ENCODE peak calls at places on chromosomes 16 and 17, in eight cellular contexts. Q is IMR-90, P is neural progenitor cell, I is H9, W is MM.1S, F is HCT116, G is trophoblast cell, L is GM23248. R is an unnamed sample. For H3K4me1 and H3K27me3, the result is how much of the 10 kb centered on the place peaks cover.

GRCh38 chr17:42387663-42388380 is 420 bp downstream of the STAT3 start:
- DNase-seq in F (no peak), P (peak), W (peak), Q (no peak), I (peak), L (peak), G (peak), R (peak)

GRCh38 chr16:51553910-51554309 is 402.8 kb upstream of the SALL1 start:
- DNase-seq in L (no peak), G (no peak), W (no peak), Q (peak), I (no peak), F (no peak), P (no peak), R (peak)

GRCh38 chr17:74852237-74853047 is 7.2 kb downstream of the GRIN2C start:
- DNase-seq in L (peak), G (no peak), Q (no peak), W (peak), I (peak), F (peak), P (peak), R (peak)

GRCh38 chr17:4565209-4566141 is 5.1 kb upstream of the GGT6 start:
- DNase-seq in F (peak), I (peak), W (peak), G (peak), Q (peak), L (peak), P (peak), R (peak)

GRCh38 chr16:4372578-4373355 is 1.1 kb downstream of the VASN start:
- DNase-seq in W (no peak), F (no peak), L (peak), P (peak), I (no peak), G (no peak), Q (peak), R (peak)

GRCh38 chr16:73794936-73795335 is 501.7 kb upstream of the PSMD7 start:
- DNase-seq in G (no peak), I (no peak), F (no peak), W (no peak), Q (no peak), L (no peak), P (no peak), R (peak)

GRCh38 chr16:79210629-79211028 is 389.9 kb downstream of the MAF start:
- DNase-seq in W (no peak), L (no peak), Q (no peak), G (no peak), F (no peak), P (no peak), I (no peak), R (no peak)

GRCh38 chr17:66964083-66964771 is at the start of gene CACNG4:
- DNase-seq in Q (no peak), L (no peak), P (peak), I (no peak), G (no peak), W (no peak), F (no peak), R (peak)

GRCh38 chr16:2899564-2900072 is 12.1 kb upstream of the FLYWCH1 start:
- DNase-seq in L (no peak), W (no peak), I (no peak), P (no peak), Q (no peak), F (no peak), G (no peak), R (no peak)

GRCh38 chr16:50655558-50656055 is 25.5 kb downstream of the SNX20 start:
- DNase-seq in F (no peak), L (no peak), P (no peak), G (no peak), Q (no peak), I (no peak), W (no peak), R (no peak)

GRCh38 chr17:35692811-35693210 is 38.6 kb upstream of the RASL10B start:
- DNase-seq in L (no peak), G (no peak), F (no peak), I (no peak), Q (no peak), W (no peak), P (no peak), R (no peak)

GRCh38 chr17:81537343-81537855 is 9.2 kb downstream of the FSCN2 start:
- DNase-seq in I (peak), G (no peak), Q (no peak), P (peak), L (no peak), F (peak), W (no peak), R (peak)

GRCh38 chr17:46759141-46759540 is 59.4 kb downstream of the WNT3 start:
- DNase-seq in Q (no peak), I (no peak), F (no peak), P (no peak), L (no peak), G (no peak), W (no peak), R (no peak)

GRCh38 chr17:2018716-2019490 is 6.2 kb downstream of the RTN4RL1 start:
- DNase-seq in G (no peak), Q (no peak), W (no peak), L (no peak), P (no peak), F (no peak), I (no peak), R (no peak)

GRCh38 chr16:88781140-88782077 is 3.6 kb downstream of the PIEZO1 start:
- DNase-seq in W (peak), F (no peak), Q (no peak), P (no peak), G (no peak), I (no peak), L (peak), R (no peak)

GRCh38 chr16:66681676-66682075 is 14.9 kb downstream of the CMTM4 start:
- DNase-seq in F (no peak), W (no peak), G (no peak), I (no peak), L (no peak), Q (no peak), P (no peak), R (no peak)

GRCh38 chr17:46159686-46160085 is 33.5 kb downstream of the KANSL1 start:
- DNase-seq in P (no peak), F (no peak), G (peak), W (no peak), Q (peak), I (no peak), L (peak), R (peak)

GRCh38 chr16:24731722-24732419 is 2.4 kb downstream of the TNRC6A start:
- DNase-seq in F (no peak), I (no peak), G (no peak), W (no peak), Q (no peak), P (no peak), L (no peak), R (no peak)

GRCh38 chr16:57360321-57360935 is 1.8 kb downstream of the CCL22 start:
- DNase-seq in P (no peak), F (no peak), L (no peak), I (no peak), W (no peak), Q (no peak), G (no peak), R (no peak)

GRCh38 chr16:57357330-57358151 is 1.0 kb upstream of the CCL22 start:
- DNase-seq in I (no peak), F (no peak), G (no peak), L (no peak), P (no peak), Q (no peak), W (no peak), R (no peak)

GRCh38 chr16:57356547-57356946 is 2.0 kb upstream of the CCL22 start:
- DNase-seq in F (no peak), G (no peak), W (no peak), L (no peak), Q (no peak), P (no peak), I (no peak), R (no peak)

GRCh38 chr16:57355898-57356414 is 2.6 kb upstream of the CCL22 start:
- DNase-seq in I (no peak), P (no peak), F (no peak), L (no peak), Q (no peak), G (no peak), W (no peak), R (no peak)

DNA sequence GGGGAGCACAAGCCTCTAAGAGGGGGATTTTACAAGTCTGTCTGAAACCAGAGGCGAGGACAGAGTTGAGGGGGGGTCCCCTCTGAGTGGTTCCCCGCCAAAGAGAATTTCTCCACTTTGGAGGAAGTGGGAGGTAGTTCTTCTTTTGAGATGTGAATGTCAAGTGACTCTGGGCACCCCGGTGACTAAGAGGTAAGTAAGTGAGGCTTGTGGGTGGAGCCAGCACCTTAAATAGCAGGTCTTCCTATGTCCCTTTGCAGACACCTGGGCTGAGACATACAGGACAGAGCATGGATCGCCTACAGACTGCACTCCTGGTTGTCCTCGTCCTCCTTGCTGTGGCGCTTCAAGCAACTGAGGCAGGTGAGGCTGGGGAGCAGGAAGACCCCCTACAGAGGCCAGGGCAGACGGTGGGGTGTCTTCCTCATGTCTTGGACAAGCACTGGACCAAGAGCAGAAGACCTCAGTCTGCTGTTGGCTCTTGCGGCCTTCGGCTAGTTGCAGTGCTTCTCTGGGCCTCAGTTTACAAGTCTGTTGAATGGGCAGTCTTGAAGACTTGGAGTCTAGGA is at the start of gene CCL22:
- DNase-seq in L (no peak), I (no peak), G (no peak), Q (no peak), P (no peak), W (no peak), F (no peak), R (no peak)
- H3K9ac ChIP-seq in L (no peak), I (no peak), G (no peak), Q (no peak), P (no peak), W (no peak), F (no peak), R (no peak)

GRCh38 chr16:19113577-19114358 is at the start of gene ITPRIPL2:
- DNase-seq in I (peak), L (peak), G (peak), Q (peak), F (peak), W (no peak), P (peak), R (peak)

GRCh38 chr16:19115148-19116021 is 1.6 kb downstream of the ITPRIPL2 start:
- DNase-seq in Q (no peak), I (no peak), L (no peak), W (no peak), F (no peak), G (no peak), P (no peak), R (no peak)

GRCh38 chr16:19116711-19117449 is 3.1 kb downstream of the ITPRIPL2 start:
- DNase-seq in F (no peak), P (no peak), L (peak), I (no peak), Q (peak), G (peak), W (no peak), R (peak)

GRCh38 chr16:19110537-19111391 is 3.0 kb upstream of the ITPRIPL2 start:
- DNase-seq in Q (no peak), F (no peak), I (no peak), P (no peak), G (no peak), W (no peak), L (no peak), R (no peak)

GRCh38 chr16:19114359-19115147 is 789 bp downstream of the ITPRIPL2 start:
- DNase-seq in L (peak), Q (peak), G (peak), W (no peak), P (peak), I (peak), F (no peak), R (peak)
- H3K4me1 ChIP-seq in L (under half), Q (under half), G (under half), W (under half), P (under half), I (under half), F (half or more), R (under half)

GRCh38 chr17:37742762-37743611 is 1.9 kb downstream of the HNF1B start:
- DNase-seq in F (no peak), P (peak), I (peak), G (no peak), L (peak), Q (no peak), W (no peak), R (no peak)

GRCh38 chr17:37743612-37743874 is 1.3 kb downstream of the HNF1B start:
- DNase-seq in W (no peak), P (peak), F (no peak), L (no peak), G (no peak), I (peak), Q (no peak), R (no peak)

GRCh38 chr17:37742114-37742761 is 2.6 kb downstream of the HNF1B start:
- DNase-seq in G (peak), W (no peak), I (peak), F (no peak), L (peak), P (peak), Q (peak), R (peak)

GRCh38 chr17:37740861-37741260 is 4.0 kb downstream of the HNF1B start:
- DNase-seq in G (no peak), L (no peak), W (no peak), I (no peak), Q (no peak), P (no peak), F (no peak), R (no peak)

DNA sequence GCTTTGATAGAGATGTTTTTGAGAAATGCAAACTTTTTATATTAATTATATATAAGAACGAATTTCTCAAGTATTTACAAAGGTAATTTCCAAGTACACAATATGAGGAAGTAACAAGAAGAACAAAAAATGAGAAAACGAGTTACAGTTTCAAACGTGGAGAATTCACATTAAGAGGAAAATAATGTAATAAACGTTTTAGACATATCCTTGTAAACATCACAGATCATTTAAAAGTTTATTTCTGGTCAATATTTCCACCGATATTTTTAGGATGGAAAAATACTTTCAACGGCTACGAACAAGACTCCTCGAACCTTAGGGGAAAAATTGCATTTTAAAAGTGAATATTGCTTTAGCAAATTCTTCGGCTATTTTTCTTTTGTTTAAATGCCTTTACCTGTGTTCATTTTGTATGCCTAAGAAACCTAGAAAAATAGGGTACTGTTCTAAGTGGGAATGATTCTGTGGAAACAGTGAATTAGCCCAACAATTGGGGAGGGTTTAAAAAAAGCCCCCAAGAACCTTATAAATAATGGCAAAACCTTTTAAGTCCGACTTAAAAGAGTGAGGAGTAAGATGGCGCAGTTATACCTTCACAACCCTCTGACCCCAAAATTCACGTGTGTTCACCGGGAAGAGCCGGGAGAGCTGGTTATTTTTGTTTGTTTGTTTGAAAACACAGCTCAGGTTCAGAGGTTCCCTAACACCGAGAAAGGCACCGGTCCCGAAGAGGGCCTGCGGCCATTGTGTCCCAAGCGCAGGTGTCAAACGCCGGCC is 3.3 kb downstream of the HNF1B start:
- DNase-seq in Q (no peak), I (no peak), W (no peak), F (no peak), L (no peak), P (no peak), G (no peak), R (no peak)
- H3K27me3 ChIP-seq in Q (half or more), I (half or more), W (under half), F (under half), L (half or more), P (half or more), G (half or more), R (half or more)

GRCh38 chr16:86196687-86197391 is 297.9 kb downstream of the IRF8 start:
- DNase-seq in Q (no peak), F (no peak), L (no peak), I (no peak), W (no peak), G (no peak), P (no peak), R (no peak)

GRCh38 chr16:86200722-86201121 is 301.8 kb downstream of the IRF8 start:
- DNase-seq in Q (peak), W (no peak), G (no peak), F (no peak), P (no peak), I (peak), L (no peak), R (no peak)

GRCh38 chr16:86199182-86199581 is 300.2 kb downstream of the IRF8 start:
- DNase-seq in W (no peak), L (no peak), P (no peak), Q (peak), I (no peak), G (no peak), F (no peak), R (no peak)

GRCh38 chr16:86199871-86200700 is 301.1 kb downstream of the IRF8 start:
- DNase-seq in P (no peak), G (no peak), I (no peak), W (no peak), F (no peak), Q (peak), L (no peak), R (peak)

GRCh38 chr16:86198201-86199118 is 299.5 kb downstream of the IRF8 start:
- DNase-seq in W (no peak), Q (no peak), G (no peak), L (no peak), P (peak), F (no peak), I (no peak), R (no peak)
- H3K9ac ChIP-seq in W (no peak), Q (no peak), G (no peak), L (no peak), P (no peak), F (no peak), I (no peak), R (no peak)